ENCODE peak calls at places on chromosomes 3 and 15, in five cellular contexts. T, Q, C, J and X are unnamed samples.

GRCh38 chr3:155946178-155946577 is 75.7 kb downstream of the GMPS start:
- DNase-seq in J (peak; percentile 38), C (no peak), T (no peak), Q (no peak), X (peak; percentile 47)

GRCh38 chr3:111904376-111905241 is 45.5 kb downstream of the PHLDB2 start:
- DNase-seq in J (peak; percentile 98), C (no peak), Q (no peak), T (no peak), X (no peak)

GRCh38 chr3:8421267-8421666 is 80.4 kb upstream of the LMCD1 start:
- DNase-seq in T (no peak), J (no peak), C (no peak), Q (no peak), X (no peak)

GRCh38 chr3:191476053-191476787 is 15.3 kb downstream of the PYDC2 start:
- DNase-seq in Q (no peak), C (no peak), T (no peak), J (peak; percentile 38), X (no peak)

GRCh38 chr3:184559336-184559735 is 2.2 kb upstream of the EPHB3 start:
- DNase-seq in Q (no peak), C (no peak), J (no peak), T (no peak), X (no peak)

GRCh38 chr3:124663690-124664089 is 66.6 kb upstream of the UMPS start:
- DNase-seq in Q (no peak), C (no peak), T (no peak), J (no peak), X (peak; percentile 18)

GRCh38 chr3:16252988-16253387 is 11.8 kb downstream of the DPH3 start:
- DNase-seq in Q (no peak), J (no peak), T (no peak), C (no peak), X (no peak)

GRCh38 chr15:89356634-89357298 is 22.1 kb upstream of the POLG start:
- DNase-seq in T (no peak), Q (no peak), J (peak; percentile 7), C (no peak), X (no peak)

GRCh38 chr3:8542190-8542980 is 40.8 kb downstream of the LMCD1 start:
- DNase-seq in Q (no peak), C (no peak), T (no peak), J (no peak), X (no peak)

GRCh38 chr3:150286390-150287147 is 121.5 kb upstream of the TSC22D2 start:
- DNase-seq in C (no peak), Q (no peak), J (peak; percentile 61), T (no peak), X (no peak)

GRCh38 chr3:165803471-165803870 is 33.8 kb downstream of the BCHE start:
- DNase-seq in C (no peak), T (no peak), J (no peak), Q (no peak), X (no peak)

GRCh38 chr15:80932989-80933388 is 56.6 kb downstream of the MESD start:
- DNase-seq in T (peak; percentile 76), C (no peak), Q (peak; percentile 25), J (no peak), X (no peak)

GRCh38 chr3:147431746-147432145 is 22.6 kb downstream of the ZIC1 start:
- DNase-seq in Q (no peak), J (no peak), C (no peak), T (no peak), X (no peak)